ENCODE peak calls at places on chromosome 11, in five cellular contexts. R is brain microvascular endothelial cell, N is endodermal cell, T is OCI-LY7, O is GM12865. W is an unnamed sample.

GRCh38 chr11:132158696-132159095 is 788.3 kb downstream of the NTM start:
- DNase-seq in R (peak; percentile 45), O (no peak), N (no peak), T (no peak), W (no peak)

GRCh38 chr11:15829312-15829711 is 527.0 kb downstream of the SOX6 start:
- DNase-seq in R (no peak), T (peak; percentile 7), O (no peak), N (no peak), W (no peak)

GRCh38 chr11:60821827-60822599 is 19.9 kb upstream of the CCDC86 start:
- DNase-seq in R (no peak), N (no peak), O (peak; percentile 45), T (peak; percentile 23), W (no peak)

GRCh38 chr11:73342633-73343032 is 33.6 kb upstream of the RELT start:
- DNase-seq in O (no peak), N (no peak), T (no peak), R (no peak), W (no peak)

GRCh38 chr11:57674251-57674650 is 6.3 kb downstream of the ZDHHC5 start:
- DNase-seq in R (no peak), T (no peak), N (no peak), O (no peak), W (no peak)

GRCh38 chr11:35250631-35251030 is 111.7 kb downstream of the CD44 start:
- DNase-seq in T (no peak), O (no peak), R (no peak), N (no peak), W (no peak)

GRCh38 chr11:65653229-65654225 is 9.2 kb downstream of the RELA start:
- DNase-seq in R (no peak), N (no peak), O (no peak), T (no peak), W (no peak)

GRCh38 chr11:84549221-84549620 is 1077.9 kb downstream of the DLG2 start:
- DNase-seq in N (no peak), O (peak; percentile 33), T (peak; percentile 95), R (no peak), W (no peak)

GRCh38 chr11:122655527-122656072 is at the start of gene UBASH3B:
- DNase-seq in N (peak; percentile 94), R (peak; percentile 89), O (peak; percentile 65), T (peak; percentile 80), W (no peak)

GRCh38 chr11:61851128-61851899 is 23.2 kb downstream of the FADS2 start:
- DNase-seq in R (no peak), O (no peak), N (no peak), T (no peak), W (no peak)

GRCh38 chr11:16611395-16612233 is 126.8 kb upstream of the C11orf58 start:
- DNase-seq in R (no peak), N (peak; percentile 68), O (no peak), T (no peak), W (no peak)

GRCh38 chr11:86816251-86816726 is 15.9 kb downstream of the PRSS23 start:
- DNase-seq in O (no peak), N (no peak), R (peak; percentile 69), T (no peak), W (no peak)

GRCh38 chr11:72015511-72016061 is 16.9 kb downstream of the IL18BP start:
- DNase-seq in O (no peak), T (peak; percentile 32), R (peak; percentile 28), N (peak; percentile 89), W (no peak)

GRCh38 chr11:2987881-2988280 is 4.2 kb downstream of the NAP1L4 start:
- DNase-seq in R (no peak), T (no peak), N (no peak), O (peak; percentile 15), W (peak; percentile 34)

GRCh38 chr11:78651923-78652602 is 77.4 kb upstream of the NARS2 start:
- DNase-seq in T (no peak), N (peak; percentile 28), R (no peak), O (no peak), W (no peak)

GRCh38 chr11:44568706-44569473 is 3.4 kb downstream of the CD82 start:
- DNase-seq in O (peak; percentile 89), T (peak; percentile 51), N (no peak), R (peak; percentile 98), W (peak; percentile 90)

GRCh38 chr11:120215634-120216033 is 4.8 kb downstream of the OAF start:
- DNase-seq in O (no peak), N (no peak), T (no peak), R (peak; percentile 37), W (no peak)

GRCh38 chr11:118791961-118792578 is 1.1 kb upstream of the DDX6 start:
- DNase-seq in N (peak; percentile 77), T (peak; percentile 65), O (peak; percentile 62), R (peak; percentile 2), W (peak; percentile 5)

GRCh38 chr11:70072471-70073187 is 5.5 kb upstream of the ANO1 start:
- DNase-seq in T (no peak), R (no peak), N (peak; percentile 53), O (no peak), W (no peak)

GRCh38 chr11:132911186-132911585 is 621.1 kb downstream of the OPCML start:
- DNase-seq in N (no peak), R (peak; percentile 83), T (no peak), O (no peak), W (no peak)

GRCh38 chr11:44519989-44520737 is 45.3 kb upstream of the CD82 start:
- DNase-seq in N (no peak), O (no peak), T (no peak), R (no peak), W (no peak)

GRCh38 chr11:119300198-119300964 is 16.5 kb downstream of the MCAM start:
- DNase-seq in T (no peak), R (no peak), O (no peak), N (no peak), W (no peak)

GRCh38 chr11:117794144-117794543 is 2.9 kb downstream of the DSCAML1 start:
- DNase-seq in N (no peak), T (no peak), R (no peak), O (no peak), W (no peak)

GRCh38 chr11:59283825-59284772 is 71.4 kb upstream of the MPEG1 start:
- DNase-seq in T (peak; percentile 87), O (peak; percentile 84), R (peak; percentile 55), N (peak; percentile 71), W (peak; percentile 62)

GRCh38 chr11:72553748-72554147 is 119.4 kb upstream of the CLPB start:
- DNase-seq in T (peak; percentile 29), R (no peak), O (peak; percentile 44), N (peak; percentile 84), W (peak; percentile 52)

GRCh38 chr11:115848614-115849013 is 344.4 kb upstream of the CADM1 start:
- DNase-seq in O (no peak), N (no peak), R (no peak), T (no peak), W (no peak)

GRCh38 chr11:67482275-67482735 is 521 bp upstream of the AIP start:
- DNase-seq in N (no peak), R (no peak), O (peak; percentile 44), T (no peak), W (no peak)
- H3K4me3 ChIP-seq in N (peak overlapping the region; percentile 85), R (peak overlapping the region; percentile 53), O (peak overlapping the region; percentile 69), T (peak overlapping the region; percentile 71), W (peak overlapping the region; percentile 84)

DNA sequence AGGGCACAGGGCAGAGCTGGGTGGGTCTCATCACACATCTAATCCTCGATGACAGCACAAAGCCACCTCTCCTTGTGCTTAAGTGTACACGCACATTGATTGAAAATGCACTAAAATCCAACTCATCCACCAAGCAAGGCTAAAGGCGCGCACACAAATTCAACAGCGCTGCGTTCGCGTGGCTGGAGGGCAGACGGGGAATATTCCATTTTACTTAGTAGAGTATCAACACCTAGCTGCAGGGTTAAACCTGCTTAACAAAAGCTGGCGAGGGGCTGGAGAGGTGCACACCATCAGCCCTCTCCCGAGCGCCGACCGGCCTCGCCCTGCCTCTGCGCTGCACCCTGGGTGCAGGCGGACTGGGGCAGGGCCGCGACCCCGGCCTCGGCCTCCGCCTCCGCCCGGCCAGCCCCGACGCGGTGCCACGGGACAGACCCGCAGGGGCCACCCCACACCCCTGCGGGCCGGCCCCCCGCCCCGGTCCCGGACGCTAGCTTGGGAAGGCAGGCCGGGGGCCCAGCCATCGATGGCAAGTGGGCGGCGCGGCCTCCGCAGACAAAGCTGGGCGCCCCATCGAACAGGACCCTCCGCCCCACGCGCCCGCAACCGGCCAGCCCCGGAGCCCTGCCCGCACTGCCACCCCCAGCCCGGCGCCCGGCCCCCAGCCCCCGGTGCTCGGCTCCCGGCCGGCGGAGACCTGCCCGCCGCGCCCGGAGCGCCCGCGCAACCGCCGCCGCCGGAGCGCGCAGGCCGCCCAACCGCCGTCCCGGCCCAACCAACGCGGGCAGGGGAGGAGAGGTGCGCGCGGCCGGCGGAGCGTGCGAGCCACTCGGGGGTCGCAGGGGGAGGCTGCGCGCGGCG is 914 bp downstream of the PRDM10 start:
- DNase-seq in T (peak; percentile 63), R (peak; percentile 12), O (peak; percentile 43), N (peak; percentile 76), W (peak; percentile 25)
- H3K4me3 ChIP-seq in T (peak overlapping the region; percentile 91), R (peak overlapping the region; percentile 78), O (peak overlapping the region; percentile 70), N (peak overlapping the region; percentile 90), W (peak overlapping the region; percentile 86)

DNA sequence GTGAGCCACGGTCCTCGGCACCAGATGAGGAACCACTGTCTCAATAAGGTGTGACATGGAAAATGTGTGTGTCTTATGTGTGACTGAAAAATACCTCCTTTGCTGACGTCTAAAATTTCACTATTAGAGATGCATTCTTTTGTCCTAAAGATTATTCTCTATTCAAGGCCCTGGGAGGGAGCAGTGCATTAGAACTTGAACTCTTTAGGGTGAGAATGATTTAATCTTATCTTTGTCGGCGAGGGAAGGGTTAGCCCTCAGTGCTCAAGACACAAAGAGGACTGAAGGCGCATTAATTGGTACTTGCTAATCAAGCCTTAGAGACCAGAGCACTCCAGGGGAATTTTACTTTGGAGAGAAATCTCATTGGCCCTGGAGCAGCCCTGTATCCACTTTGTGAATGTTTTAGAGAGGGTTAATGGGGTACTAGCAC is 29.8 kb upstream of the PLET1 start:
- DNase-seq in R (no peak), T (no peak), O (no peak), N (no peak), W (no peak)
- H3K4me3 ChIP-seq in R (peak overlapping the region; percentile 70), T (peak overlapping the region; percentile 49), O (no peak overlapping the region), N (peak overlapping the region; percentile 79), W (peak overlapping the region; percentile 54)

GRCh38 chr11:7307836-7308235 is 56.1 kb downstream of the SYT9 start:
- DNase-seq in N (no peak), R (no peak), O (peak; percentile 30), T (no peak), W (no peak)
- H3K4me3 ChIP-seq in N (no peak overlapping the region), R (no peak overlapping the region), O (no peak overlapping the region), T (no peak overlapping the region), W (no peak overlapping the region)

GRCh38 chr11:92225563-92226308 is 1.1 kb downstream of the FAT3 start:
- DNase-seq in O (no peak), R (no peak), N (peak; percentile 85), T (no peak), W (no peak)

GRCh38 chr11:92225206-92225562 is 566 bp downstream of the FAT3 start:
- DNase-seq in O (no peak), T (no peak), R (no peak), N (peak; percentile 79), W (no peak)

GRCh38 chr11:92226331-92227232 is 2.0 kb downstream of the FAT3 start:
- DNase-seq in O (no peak), T (no peak), N (peak; percentile 94), R (no peak), W (no peak)

GRCh38 chr11:92227954-92228935 is 3.6 kb downstream of the FAT3 start:
- DNase-seq in R (no peak), O (no peak), T (no peak), N (no peak), W (no peak)

GRCh38 chr11:92227233-92227593 is 2.6 kb downstream of the FAT3 start:
- DNase-seq in T (no peak), O (no peak), N (peak; percentile 74), R (no peak), W (no peak)
- H3K4me3 ChIP-seq in T (no peak overlapping the region), O (no peak overlapping the region), N (peak overlapping the region; percentile 87), R (peak overlapping the region; percentile 64), W (no peak overlapping the region)

GRCh38 chr11:94060401-94060800 is 39.2 kb downstream of the HEPHL1 start:
- DNase-seq in R (no peak), T (no peak), O (no peak), N (no peak), W (no peak)
- H3K4me3 ChIP-seq in R (no peak overlapping the region), T (no peak overlapping the region), O (no peak overlapping the region), N (no peak overlapping the region), W (no peak overlapping the region)